ENCODE peak calls at places on chromosomes 7 and 10, in four cellular contexts. One of them, this sample, is unnamed.

GRCh38 chr10:83954193-83954794 is 185.0 kb upstream of the GHITM start:
- DNase-seq in HT-29: no peak
- DNase-seq in PC-9: no peak
- DNase-seq in Calu3: no peak
- DNase-seq in this sample: no peak

GRCh38 chr7:140230517-140230861 is 53.7 kb upstream of the KDM7A start:
- DNase-seq in PC-9: no peak
- DNase-seq in Calu3: peak; percentile 22
- DNase-seq in HT-29: no peak
- DNase-seq in this sample: no peak

GRCh38 chr7:43260980-43261878 is 148.8 kb downstream of the HECW1 start:
- DNase-seq in HT-29: peak; percentile 88
- DNase-seq in Calu3: peak; percentile 86
- DNase-seq in PC-9: peak; percentile 64
- DNase-seq in this sample: peak; percentile 79

GRCh38 chr7:133135451-133135850 is 53.6 kb upstream of the CHCHD3 start:
- DNase-seq in Calu3: no peak
- DNase-seq in PC-9: no peak
- DNase-seq in HT-29: no peak
- DNase-seq in this sample: no peak

GRCh38 chr7:155276800-155277375 is 20.8 kb upstream of the INSIG1 start:
- DNase-seq in Calu3: no peak
- DNase-seq in HT-29: no peak
- DNase-seq in PC-9: no peak
- DNase-seq in this sample: no peak

GRCh38 chr10:80357000-80357803 is 621 bp downstream of the DYDC2 start:
- DNase-seq in Calu3: peak; percentile 22
- DNase-seq in HT-29: no peak
- DNase-seq in PC-9: no peak
- DNase-seq in this sample: no peak

GRCh38 chr7:78412216-78412858 is 613.8 kb downstream of the PHTF2 start:
- DNase-seq in Calu3: no peak
- DNase-seq in HT-29: no peak
- DNase-seq in PC-9: no peak
- DNase-seq in this sample: no peak

GRCh38 chr10:69220041-69220451 is at the start of gene HKDC1:
- DNase-seq in PC-9: no peak
- DNase-seq in Calu3: peak; percentile 84
- DNase-seq in HT-29: peak; percentile 58
- DNase-seq in this sample: no peak

GRCh38 chr10:76301950-76302349 is 870.5 kb downstream of the LRMDA start:
- DNase-seq in HT-29: no peak
- DNase-seq in PC-9: no peak
- DNase-seq in Calu3: no peak
- DNase-seq in this sample: no peak

GRCh38 chr10:132305654-132306340 is 2.0 kb downstream of the STK32C start:
- DNase-seq in Calu3: no peak
- DNase-seq in PC-9: no peak
- DNase-seq in HT-29: no peak
- DNase-seq in this sample: no peak

GRCh38 chr10:124470544-124471449 is 9.2 kb downstream of the LHPP start:
- DNase-seq in HT-29: peak; percentile 17
- DNase-seq in PC-9: no peak
- DNase-seq in Calu3: no peak
- DNase-seq in this sample: no peak

GRCh38 chr7:29915481-29916215 is 74.0 kb downstream of the SCRN1 start:
- DNase-seq in Calu3: no peak
- DNase-seq in HT-29: no peak
- DNase-seq in PC-9: no peak
- DNase-seq in this sample: no peak

GRCh38 chr10:62043493-62043938 is 142.0 kb downstream of the ARID5B start:
- DNase-seq in Calu3: no peak
- DNase-seq in HT-29: no peak
- DNase-seq in PC-9: no peak
- DNase-seq in this sample: no peak

GRCh38 chr10:72315054-72315453 is 39.7 kb downstream of the DNAJB12 start:
- DNase-seq in Calu3: no peak
- DNase-seq in PC-9: peak; percentile 55
- DNase-seq in HT-29: no peak
- DNase-seq in this sample: no peak

GRCh38 chr7:17302575-17303142 is 4.2 kb downstream of the AHR start:
- DNase-seq in PC-9: no peak
- DNase-seq in Calu3: no peak
- DNase-seq in HT-29: peak; percentile 65
- DNase-seq in this sample: no peak

GRCh38 chr7:22356010-22356854 is 722 bp downstream of the RAPGEF5 start:
- DNase-seq in Calu3: peak; percentile 38
- DNase-seq in PC-9: peak; percentile 33
- DNase-seq in HT-29: peak; percentile 49
- DNase-seq in this sample: no peak

GRCh38 chr10:105675333-105675732 is 1034.2 kb downstream of the SORCS3 start:
- DNase-seq in PC-9: no peak
- DNase-seq in Calu3: no peak
- DNase-seq in HT-29: no peak
- DNase-seq in this sample: no peak

GRCh38 chr7:72343991-72344390 is 68.1 kb downstream of the CALN1 start:
- DNase-seq in HT-29: no peak
- DNase-seq in PC-9: no peak
- DNase-seq in Calu3: no peak
- DNase-seq in this sample: no peak

GRCh38 chr7:122301291-122301690 is 3.3 kb downstream of the FEZF1 start:
- DNase-seq in Calu3: no peak
- DNase-seq in HT-29: no peak
- DNase-seq in PC-9: no peak
- DNase-seq in this sample: no peak

GRCh38 chr10:8978100-8978499 is 923.6 kb downstream of the GATA3 start:
- DNase-seq in PC-9: no peak
- DNase-seq in HT-29: no peak
- DNase-seq in Calu3: no peak
- DNase-seq in this sample: no peak

GRCh38 chr7:64223366-64223765 is 4.9 kb upstream of the ZNF679 start:
- DNase-seq in HT-29: no peak
- DNase-seq in PC-9: no peak
- DNase-seq in Calu3: no peak
- DNase-seq in this sample: no peak

GRCh38 chr10:43124094-43124521 is 14.1 kb upstream of the CSGALNACT2 start:
- DNase-seq in Calu3: no peak
- DNase-seq in PC-9: no peak
- DNase-seq in HT-29: no peak
- DNase-seq in this sample: no peak

GRCh38 chr10:111874586-111874985 is 309.0 kb downstream of the GPAM start:
- DNase-seq in HT-29: no peak
- DNase-seq in Calu3: no peak
- DNase-seq in PC-9: no peak
- DNase-seq in this sample: no peak

GRCh38 chr7:28230273-28230672 is 49.7 kb upstream of the JAZF1 start:
- DNase-seq in Calu3: no peak
- DNase-seq in HT-29: no peak
- DNase-seq in PC-9: no peak
- DNase-seq in this sample: no peak

GRCh38 chr7:30171753-30172447 is 37.1 kb downstream of the MTURN start:
- DNase-seq in PC-9: peak; percentile 55
- DNase-seq in Calu3: no peak
- DNase-seq in HT-29: no peak
- DNase-seq in this sample: no peak

GRCh38 chr7:140003913-140004382 is 58.8 kb downstream of the PARP12 start:
- DNase-seq in Calu3: peak; percentile 63
- DNase-seq in PC-9: peak; percentile 25
- DNase-seq in HT-29: peak; percentile 78
- DNase-seq in this sample: peak; percentile 47

GRCh38 chr7:131424219-131424822 is 96.6 kb downstream of the MKLN1 start:
- DNase-seq in Calu3: no peak
- DNase-seq in PC-9: no peak
- DNase-seq in HT-29: peak; percentile 67
- DNase-seq in this sample: peak; percentile 12

GRCh38 chr10:77915299-77916105 is 11.1 kb downstream of the DLG5 start:
- DNase-seq in Calu3: no peak
- DNase-seq in HT-29: no peak
- DNase-seq in PC-9: no peak
- DNase-seq in this sample: no peak

GRCh38 chr7:83005410-83005809 is 157.3 kb downstream of the PCLO start:
- DNase-seq in PC-9: no peak
- DNase-seq in HT-29: peak; percentile 44
- DNase-seq in Calu3: no peak
- DNase-seq in this sample: peak; percentile 7

GRCh38 chr10:3468919-3469638 is 296.5 kb upstream of the PITRM1 start:
- DNase-seq in PC-9: peak; percentile 48
- DNase-seq in HT-29: peak; percentile 80
- DNase-seq in Calu3: peak; percentile 55
- DNase-seq in this sample: peak; percentile 44